ENCODE peak calls at places on chromosome 9, in four cellular contexts. R, F, J and A are unnamed samples.

GRCh38 chr9:93255994-93256877 is 72.3 kb downstream of the WNK2 start:
- DNase-seq in R (no peak), F (no peak), J (no peak), A (no peak)

GRCh38 chr9:93124793-93125192 is 9.3 kb downstream of the NINJ1 start:
- DNase-seq in R (no peak), F (no peak), J (no peak), A (no peak)

GRCh38 chr9:4574657-4575243 is 84.5 kb downstream of the SLC1A1 start:
- DNase-seq in R (no peak), F (no peak), J (no peak), A (no peak)

GRCh38 chr9:19232117-19232829 is 1.8 kb downstream of the DENND4C start:
- DNase-seq in R (no peak), F (no peak), J (no peak), A (no peak)

GRCh38 chr9:27619743-27620142 is 46.5 kb upstream of the C9orf72 start:
- DNase-seq in R (no peak), F (no peak), J (no peak), A (no peak)

GRCh38 chr9:75027187-75028107 is 646 bp downstream of the CARNMT1 start:
- DNase-seq in R (peak; percentile 66), F (peak; percentile 47), J (peak; percentile 23), A (peak; percentile 65)

GRCh38 chr9:134955156-134955555 is 37.4 kb upstream of the FCN1 start:
- DNase-seq in R (no peak), F (no peak), J (no peak), A (no peak)

GRCh38 chr9:4177970-4178758 is 121.7 kb downstream of the GLIS3 start:
- DNase-seq in R (no peak), F (peak; percentile 57), J (no peak), A (no peak)

GRCh38 chr9:129796029-129796910 is 6.7 kb upstream of the TOR1B start:
- DNase-seq in R (no peak), F (no peak), J (no peak), A (no peak)

GRCh38 chr9:108156270-108156998 is 666.9 kb upstream of the KLF4 start:
- DNase-seq in R (no peak), F (peak; percentile 79), J (no peak), A (no peak)

GRCh38 chr9:27835286-27835685 is 262.0 kb upstream of the C9orf72 start:
- DNase-seq in R (no peak), F (no peak), J (no peak), A (no peak)

GRCh38 chr9:121574771-121575519 is 75.3 kb upstream of the GGTA1 start:
- DNase-seq in R (no peak), F (no peak), J (no peak), A (no peak)

GRCh38 chr9:125066839-125067619 is 76.3 kb downstream of the SCAI start:
- DNase-seq in R (no peak), F (no peak), J (no peak), A (no peak)

GRCh38 chr9:126456802-126457547 is 130.3 kb downstream of the MVB12B start:
- DNase-seq in R (no peak), F (no peak), J (no peak), A (no peak)

GRCh38 chr9:134361843-134362414 is 35.7 kb downstream of the RXRA start:
- DNase-seq in R (no peak), F (no peak), J (no peak), A (no peak)

GRCh38 chr9:87603854-87604490 is 106.3 kb downstream of the DAPK1 start:
- DNase-seq in R (no peak), F (no peak), J (no peak), A (no peak)

GRCh38 chr9:102700936-102701335 is 294.2 kb upstream of the CYLC2 start:
- DNase-seq in R (no peak), F (no peak), J (no peak), A (no peak)

GRCh38 chr9:107994638-107995037 is 505.1 kb upstream of the KLF4 start:
- DNase-seq in R (no peak), F (no peak), J (no peak), A (no peak)

GRCh38 chr9:136044971-136045594 is 50.0 kb downstream of the NACC2 start:
- DNase-seq in R (no peak), F (no peak), J (no peak), A (no peak)

GRCh38 chr9:96505316-96505991 is 55.5 kb downstream of the HABP4 start:
- DNase-seq in R (no peak), F (no peak), J (no peak), A (no peak)

GRCh38 chr9:76023715-76024195 is 133.3 kb downstream of the PCSK5 start:
- DNase-seq in R (peak; percentile 16), F (no peak), J (peak; percentile 10), A (no peak)